ENCODE peak calls at places on chromosomes 13 and 19, in eight cellular contexts. One of them, this sample, is unnamed.

GRCh38 chr13:30355405-30355741 is 48.0 kb upstream of the KATNAL1 start:
- DNase-seq in kidney tubule cell: no peak
- DNase-seq in posterior vena cava: no peak
- DNase-seq in Peyer's patch: no peak
- DNase-seq in tibial nerve: no peak
- DNase-seq in Daoy: no peak
- DNase-seq in HT-29: no peak
- DNase-seq in brain pericyte: no peak
- DNase-seq in this sample: no peak

GRCh38 chr19:58274771-58275199 is 4.0 kb upstream of the ZNF8 start:
- DNase-seq in kidney tubule cell: no peak
- DNase-seq in posterior vena cava: no peak
- DNase-seq in Peyer's patch: no peak
- DNase-seq in tibial nerve: no peak
- DNase-seq in Daoy: peak; percentile 73
- DNase-seq in HT-29: no peak
- DNase-seq in brain pericyte: no peak
- DNase-seq in this sample: no peak

GRCh38 chr13:50677687-50678463 is 165.6 kb downstream of the DLEU7 start:
- DNase-seq in kidney tubule cell: peak; percentile 56
- DNase-seq in posterior vena cava: no peak
- DNase-seq in Peyer's patch: no peak
- DNase-seq in tibial nerve: no peak
- DNase-seq in Daoy: peak; percentile 59
- DNase-seq in HT-29: no peak
- DNase-seq in brain pericyte: no peak
- DNase-seq in this sample: no peak

GRCh38 chr19:14582894-14583340 is at the start of gene CLEC17A:
- DNase-seq in kidney tubule cell: no peak
- DNase-seq in posterior vena cava: no peak
- DNase-seq in Peyer's patch: no peak
- DNase-seq in tibial nerve: no peak
- DNase-seq in Daoy: no peak
- DNase-seq in HT-29: no peak
- DNase-seq in brain pericyte: no peak
- DNase-seq in this sample: no peak

GRCh38 chr19:3585301-3586123 is at the start of gene GIPC3:
- DNase-seq in kidney tubule cell: no peak
- DNase-seq in posterior vena cava: no peak
- DNase-seq in Peyer's patch: no peak
- DNase-seq in tibial nerve: no peak
- DNase-seq in Daoy: no peak
- DNase-seq in HT-29: no peak
- DNase-seq in brain pericyte: no peak
- DNase-seq in this sample: no peak

GRCh38 chr19:40688294-40688693 is 2.2 kb downstream of the NUMBL start:
- DNase-seq in kidney tubule cell: no peak
- DNase-seq in posterior vena cava: no peak
- DNase-seq in Peyer's patch: no peak
- DNase-seq in tibial nerve: no peak
- DNase-seq in Daoy: no peak
- DNase-seq in HT-29: no peak
- DNase-seq in brain pericyte: no peak
- DNase-seq in this sample: no peak

GRCh38 chr19:1986357-1987162 is 29.0 kb downstream of the BTBD2 start:
- DNase-seq in kidney tubule cell: no peak
- DNase-seq in posterior vena cava: no peak
- DNase-seq in Peyer's patch: no peak
- DNase-seq in tibial nerve: no peak
- DNase-seq in Daoy: no peak
- DNase-seq in HT-29: no peak
- DNase-seq in brain pericyte: no peak
- DNase-seq in this sample: no peak

GRCh38 chr13:113148940-113149503 is 9.4 kb upstream of the PROZ start:
- DNase-seq in kidney tubule cell: no peak
- DNase-seq in posterior vena cava: peak; percentile 75
- DNase-seq in Peyer's patch: no peak
- DNase-seq in tibial nerve: no peak
- DNase-seq in Daoy: no peak
- DNase-seq in HT-29: no peak
- DNase-seq in brain pericyte: no peak
- DNase-seq in this sample: no peak

GRCh38 chr19:7748756-7749155 is 1.4 kb upstream of the CD209 start:
- DNase-seq in kidney tubule cell: peak; percentile 4
- DNase-seq in posterior vena cava: peak; percentile 19
- DNase-seq in Peyer's patch: no peak
- DNase-seq in tibial nerve: no peak
- DNase-seq in Daoy: no peak
- DNase-seq in HT-29: peak; percentile 45
- DNase-seq in brain pericyte: no peak
- DNase-seq in this sample: peak; percentile 27

GRCh38 chr13:106481919-106482318 is 53.5 kb downstream of the EFNB2 start:
- DNase-seq in kidney tubule cell: no peak
- DNase-seq in posterior vena cava: no peak
- DNase-seq in Peyer's patch: no peak
- DNase-seq in tibial nerve: no peak
- DNase-seq in Daoy: no peak
- DNase-seq in HT-29: no peak
- DNase-seq in brain pericyte: no peak
- DNase-seq in this sample: no peak

GRCh38 chr13:47049276-47049989 is 152.6 kb upstream of the HTR2A start:
- DNase-seq in kidney tubule cell: no peak
- DNase-seq in posterior vena cava: no peak
- DNase-seq in Peyer's patch: no peak
- DNase-seq in tibial nerve: no peak
- DNase-seq in Daoy: no peak
- DNase-seq in HT-29: no peak
- DNase-seq in brain pericyte: no peak
- DNase-seq in this sample: no peak

GRCh38 chr13:111114362-111115050 is 604 bp upstream of the ARHGEF7 start:
- DNase-seq in kidney tubule cell: peak; percentile 17
- DNase-seq in posterior vena cava: peak; percentile 87
- DNase-seq in Peyer's patch: no peak
- DNase-seq in tibial nerve: no peak
- DNase-seq in Daoy: peak; percentile 25
- DNase-seq in HT-29: no peak
- DNase-seq in brain pericyte: no peak
- DNase-seq in this sample: no peak

GRCh38 chr19:13163609-13164364 is 13.6 kb downstream of the IER2 start:
- DNase-seq in kidney tubule cell: peak; percentile 95
- DNase-seq in posterior vena cava: peak; percentile 89
- DNase-seq in Peyer's patch: peak; percentile 71
- DNase-seq in tibial nerve: peak; percentile 47
- DNase-seq in Daoy: peak; percentile 88
- DNase-seq in HT-29: peak; percentile 75
- DNase-seq in brain pericyte: no peak
- DNase-seq in this sample: peak; percentile 97

GRCh38 chr13:40189885-40190655 is 476.4 kb downstream of the FOXO1 start:
- DNase-seq in kidney tubule cell: no peak
- DNase-seq in posterior vena cava: no peak
- DNase-seq in Peyer's patch: no peak
- DNase-seq in tibial nerve: no peak
- DNase-seq in Daoy: no peak
- DNase-seq in HT-29: no peak
- DNase-seq in brain pericyte: no peak
- DNase-seq in this sample: no peak

GRCh38 chr19:45173816-45174215 is 4.2 kb downstream of the TRAPPC6A start:
- DNase-seq in kidney tubule cell: peak; percentile 77
- DNase-seq in posterior vena cava: no peak
- DNase-seq in Peyer's patch: no peak
- DNase-seq in tibial nerve: no peak
- DNase-seq in Daoy: peak; percentile 96
- DNase-seq in HT-29: no peak
- DNase-seq in brain pericyte: no peak
- DNase-seq in this sample: no peak

GRCh38 chr19:31154021-31154420 is 195.2 kb downstream of the TSHZ3 start:
- DNase-seq in kidney tubule cell: peak; percentile 69
- DNase-seq in posterior vena cava: no peak
- DNase-seq in Peyer's patch: no peak
- DNase-seq in tibial nerve: no peak
- DNase-seq in Daoy: peak; percentile 38
- DNase-seq in HT-29: no peak
- DNase-seq in brain pericyte: no peak
- DNase-seq in this sample: no peak

GRCh38 chr19:48844472-48844871 is 8.2 kb upstream of the HSD17B14 start:
- DNase-seq in kidney tubule cell: peak; percentile 35
- DNase-seq in posterior vena cava: no peak
- DNase-seq in Peyer's patch: no peak
- DNase-seq in tibial nerve: no peak
- DNase-seq in Daoy: no peak
- DNase-seq in HT-29: peak; percentile 67
- DNase-seq in brain pericyte: no peak
- DNase-seq in this sample: peak; percentile 52

GRCh38 chr19:45113628-45114027 is 20.6 kb downstream of the PPP1R37 start:
- DNase-seq in kidney tubule cell: no peak
- DNase-seq in posterior vena cava: no peak
- DNase-seq in Peyer's patch: peak; percentile 72
- DNase-seq in tibial nerve: no peak
- DNase-seq in Daoy: no peak
- DNase-seq in HT-29: peak; percentile 65
- DNase-seq in brain pericyte: no peak
- DNase-seq in this sample: no peak

GRCh38 chr19:12055784-12056183 is 3.0 kb upstream of the ZNF878 start:
- DNase-seq in kidney tubule cell: peak; percentile 21
- DNase-seq in posterior vena cava: no peak
- DNase-seq in Peyer's patch: no peak
- DNase-seq in tibial nerve: no peak
- DNase-seq in Daoy: no peak
- DNase-seq in HT-29: no peak
- DNase-seq in brain pericyte: no peak
- DNase-seq in this sample: no peak

This sample was measured in A673.